ENCODE peak calls at places on chromosomes 5 and 9, in four cellular contexts. One of them, this sample, is unnamed.
A peak's percentile ranks its signal among the peaks of the same experiment; 100 is the strongest.

GRCh38 chr5:168312606-168313297 is 21.3 kb downstream of the WWC1 start:
- DNase-seq in WTC11: no peak
- DNase-seq in A549: no peak
- DNase-seq in HepG2: no peak
- DNase-seq in this sample: no peak

GRCh38 chr9:107284636-107285035 is 1.6 kb downstream of the RAD23B start:
- DNase-seq in A549: no peak
- DNase-seq in WTC11: no peak
- DNase-seq in HepG2: peak; percentile 75
- DNase-seq in this sample: no peak

GRCh38 chr5:96459313-96460109 is 26.5 kb upstream of the PCSK1 start:
- DNase-seq in WTC11: no peak
- DNase-seq in HepG2: no peak
- DNase-seq in A549: no peak
- DNase-seq in this sample: no peak

GRCh38 chr9:107786561-107786960 is 297.0 kb upstream of the KLF4 start:
- DNase-seq in A549: no peak
- DNase-seq in HepG2: no peak
- DNase-seq in WTC11: no peak
- DNase-seq in this sample: no peak

GRCh38 chr9:124390812-124391658 is 24.2 kb downstream of the PSMB7 start:
- DNase-seq in HepG2: peak; percentile 70
- DNase-seq in A549: peak; percentile 82
- DNase-seq in WTC11: no peak
- DNase-seq in this sample: peak; percentile 50

GRCh38 chr9:16062542-16063240 is 509.8 kb downstream of the CCDC171 start:
- DNase-seq in A549: peak; percentile 79
- DNase-seq in WTC11: no peak
- DNase-seq in HepG2: no peak
- DNase-seq in this sample: no peak

GRCh38 chr5:72369301-72370079 is 49.3 kb downstream of the PTCD2 start:
- DNase-seq in HepG2: no peak
- DNase-seq in A549: no peak
- DNase-seq in WTC11: no peak
- DNase-seq in this sample: no peak

GRCh38 chr5:93793159-93793781 is 51.9 kb upstream of the POU5F2 start:
- DNase-seq in HepG2: no peak
- DNase-seq in WTC11: no peak
- DNase-seq in A549: no peak
- DNase-seq in this sample: no peak

GRCh38 chr5:37685816-37686215 is 154.0 kb downstream of the GDNF start:
- DNase-seq in WTC11: no peak
- DNase-seq in A549: no peak
- DNase-seq in HepG2: no peak
- DNase-seq in this sample: no peak

GRCh38 chr5:175745212-175745611 is 87.3 kb downstream of the HRH2 start:
- DNase-seq in WTC11: no peak
- DNase-seq in A549: peak; percentile 54
- DNase-seq in HepG2: peak; percentile 50
- DNase-seq in this sample: no peak

GRCh38 chr9:129446828-129447550 is 173.9 kb downstream of the C9orf50 start:
- DNase-seq in WTC11: no peak
- DNase-seq in A549: no peak
- DNase-seq in HepG2: peak; percentile 31
- DNase-seq in this sample: peak; percentile 31

GRCh38 chr9:94907246-94907936 is 180.9 kb downstream of the AOPEP start:
- DNase-seq in WTC11: no peak
- DNase-seq in A549: peak; percentile 51
- DNase-seq in HepG2: no peak
- DNase-seq in this sample: no peak

GRCh38 chr9:97983524-97984187 is 515 bp downstream of the ANP32B start:
- DNase-seq in HepG2: no peak
- DNase-seq in A549: peak; percentile 59
- DNase-seq in WTC11: peak; percentile 30
- DNase-seq in this sample: peak; percentile 64

GRCh38 chr5:67203701-67204074 is 7.1 kb upstream of the CD180 start:
- DNase-seq in A549: no peak
- DNase-seq in WTC11: no peak
- DNase-seq in HepG2: no peak
- DNase-seq in this sample: no peak

GRCh38 chr5:10124287-10124686 is 125.4 kb downstream of the ATPSCKMT start:
- DNase-seq in WTC11: no peak
- DNase-seq in HepG2: no peak
- DNase-seq in A549: no peak
- DNase-seq in this sample: no peak

GRCh38 chr9:71830929-71831328 is 62.6 kb upstream of the CEMIP2 start:
- DNase-seq in WTC11: no peak
- DNase-seq in A549: no peak
- DNase-seq in HepG2: no peak
- DNase-seq in this sample: no peak

GRCh38 chr5:149257875-149258705 is 13.6 kb upstream of the AFAP1L1 start:
- DNase-seq in A549: no peak
- DNase-seq in HepG2: no peak
- DNase-seq in WTC11: no peak
- DNase-seq in this sample: no peak

GRCh38 chr9:110769667-110770066 is 101.1 kb downstream of the MUSK start:
- DNase-seq in A549: no peak
- DNase-seq in WTC11: no peak
- DNase-seq in HepG2: no peak
- DNase-seq in this sample: no peak

GRCh38 chr5:135482383-135482933 is 30.3 kb upstream of the TIFAB start:
- DNase-seq in WTC11: no peak
- DNase-seq in A549: no peak
- DNase-seq in HepG2: peak; percentile 94
- DNase-seq in this sample: peak; percentile 60
- TF ChIP-seq HMGXB4 in WTC11: no peak
- TF ChIP-seq HMGXB4 in A549: no peak
- TF ChIP-seq HMGXB4 in HepG2: no peak
- TF ChIP-seq HMGXB4 in this sample: no peak

GRCh38 chr5:123487298-123487697 is 24.7 kb upstream of the CSNK1G3 start:
- DNase-seq in HepG2: no peak
- DNase-seq in A549: no peak
- DNase-seq in WTC11: no peak
- DNase-seq in this sample: no peak
- TF ChIP-seq HMGXB4 in HepG2: no peak
- TF ChIP-seq HMGXB4 in A549: no peak
- TF ChIP-seq HMGXB4 in WTC11: no peak
- TF ChIP-seq HMGXB4 in this sample: no peak

DNA sequence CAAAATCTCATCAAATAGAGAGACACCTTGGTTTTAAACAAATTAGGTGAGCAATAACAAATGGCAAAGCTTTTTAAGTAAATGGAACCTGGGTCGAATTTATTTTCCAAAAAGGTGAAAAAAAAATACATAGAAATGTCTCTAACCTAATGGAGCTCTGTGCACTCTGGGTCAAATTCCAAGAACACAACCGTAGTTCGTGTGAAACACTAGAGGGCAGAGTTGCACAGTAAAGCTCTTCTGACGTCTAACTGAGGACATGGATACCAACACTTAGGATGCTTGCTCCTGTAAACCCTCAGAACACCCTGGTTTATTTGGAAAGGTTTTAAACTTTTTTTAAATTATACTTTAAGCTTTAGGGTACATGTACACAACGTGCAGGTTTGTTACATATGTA is 18.9 kb downstream of the MARCHF11 start:
- DNase-seq in WTC11: no peak
- DNase-seq in A549: peak; percentile 73
- DNase-seq in HepG2: peak; percentile 60
- DNase-seq in this sample: peak; percentile 61
- TF ChIP-seq HMGXB4 in WTC11: no peak
- TF ChIP-seq HMGXB4 in A549: no peak
- TF ChIP-seq HMGXB4 in HepG2: no peak
- TF ChIP-seq HMGXB4 in this sample: no peak

GRCh38 chr9:134441227-134442086 is 115.2 kb downstream of the RXRA start:
- DNase-seq in A549: no peak
- DNase-seq in HepG2: no peak
- DNase-seq in WTC11: no peak
- DNase-seq in this sample: no peak

GRCh38 chr9:134440636-134441226 is 114.5 kb downstream of the RXRA start:
- DNase-seq in HepG2: no peak
- DNase-seq in WTC11: no peak
- DNase-seq in A549: no peak
- DNase-seq in this sample: no peak

GRCh38 chr9:134443169-134444039 is 117.1 kb downstream of the RXRA start:
- DNase-seq in HepG2: peak; percentile 71
- DNase-seq in A549: peak; percentile 92
- DNase-seq in WTC11: peak; percentile 83
- DNase-seq in this sample: peak; percentile 82

GRCh38 chr9:134442486-134443168 is 116.4 kb downstream of the RXRA start:
- DNase-seq in A549: no peak
- DNase-seq in HepG2: no peak
- DNase-seq in WTC11: no peak
- DNase-seq in this sample: no peak

DNA sequence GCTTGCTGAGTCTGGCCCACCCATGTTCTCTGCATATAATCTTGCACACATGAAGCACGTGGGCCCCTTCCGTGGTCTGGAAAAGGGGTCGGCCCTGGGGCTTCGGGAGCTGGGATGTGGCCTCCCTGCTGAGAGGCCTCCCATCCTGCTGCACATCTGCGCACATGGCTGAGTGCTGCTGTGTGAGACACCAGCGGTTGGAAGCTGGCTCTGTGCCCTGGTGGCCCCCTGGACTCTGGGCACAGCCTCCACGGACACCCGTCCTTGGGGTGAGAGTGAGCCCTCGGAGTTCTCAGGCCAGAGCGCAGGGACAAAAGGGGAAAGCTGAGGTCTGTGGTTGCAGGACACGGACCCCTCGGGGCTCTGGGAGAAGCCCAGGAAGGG is 115.8 kb downstream of the RXRA start:
- DNase-seq in WTC11: no peak
- DNase-seq in HepG2: no peak
- DNase-seq in A549: no peak
- DNase-seq in this sample: no peak
- TF ChIP-seq HMGXB4 in WTC11: no peak
- TF ChIP-seq HMGXB4 in HepG2: no peak
- TF ChIP-seq HMGXB4 in A549: no peak
- TF ChIP-seq HMGXB4 in this sample: no peak

DNA sequence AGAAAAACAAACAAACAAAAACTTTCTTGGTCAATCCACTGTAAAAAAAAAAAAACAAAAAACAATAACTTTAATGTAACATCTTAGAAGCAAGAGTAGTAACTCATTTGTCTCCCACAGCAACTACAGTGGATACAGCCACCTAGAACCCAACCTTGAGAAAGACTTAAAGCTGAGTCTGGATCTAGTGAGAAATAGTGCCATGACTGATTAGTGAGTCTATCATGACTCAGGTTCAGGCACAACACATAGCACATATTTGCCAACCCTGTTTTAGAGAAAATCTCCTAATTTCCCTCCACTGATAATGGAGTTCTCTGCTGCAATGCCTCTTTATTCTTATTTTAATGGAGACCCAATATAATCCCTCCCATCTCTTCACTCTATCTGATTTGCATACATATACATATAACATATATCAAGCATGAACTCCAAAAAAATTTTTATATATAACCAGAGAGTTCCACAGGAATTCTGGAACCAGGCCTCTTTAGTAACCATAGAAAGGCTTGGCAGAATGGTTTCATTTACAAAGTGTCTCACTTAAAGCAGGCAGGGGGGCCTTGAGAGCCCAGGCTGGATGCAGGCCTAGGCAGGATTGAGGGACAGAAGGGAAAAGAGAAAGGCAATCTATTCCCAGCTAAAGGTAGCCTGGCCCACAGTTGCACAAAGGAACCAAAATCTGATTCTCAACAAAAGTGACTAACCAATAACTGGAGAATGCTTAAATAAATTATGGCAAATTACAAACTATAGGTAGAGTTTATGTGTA is 11.9 kb upstream of the NR4A3 start:
- DNase-seq in HepG2: no peak
- DNase-seq in A549: no peak
- DNase-seq in WTC11: no peak
- DNase-seq in this sample: no peak
- TF ChIP-seq HMGXB4 in HepG2: no peak
- TF ChIP-seq HMGXB4 in A549: no peak
- TF ChIP-seq HMGXB4 in WTC11: no peak
- TF ChIP-seq HMGXB4 in this sample: no peak

DNA sequence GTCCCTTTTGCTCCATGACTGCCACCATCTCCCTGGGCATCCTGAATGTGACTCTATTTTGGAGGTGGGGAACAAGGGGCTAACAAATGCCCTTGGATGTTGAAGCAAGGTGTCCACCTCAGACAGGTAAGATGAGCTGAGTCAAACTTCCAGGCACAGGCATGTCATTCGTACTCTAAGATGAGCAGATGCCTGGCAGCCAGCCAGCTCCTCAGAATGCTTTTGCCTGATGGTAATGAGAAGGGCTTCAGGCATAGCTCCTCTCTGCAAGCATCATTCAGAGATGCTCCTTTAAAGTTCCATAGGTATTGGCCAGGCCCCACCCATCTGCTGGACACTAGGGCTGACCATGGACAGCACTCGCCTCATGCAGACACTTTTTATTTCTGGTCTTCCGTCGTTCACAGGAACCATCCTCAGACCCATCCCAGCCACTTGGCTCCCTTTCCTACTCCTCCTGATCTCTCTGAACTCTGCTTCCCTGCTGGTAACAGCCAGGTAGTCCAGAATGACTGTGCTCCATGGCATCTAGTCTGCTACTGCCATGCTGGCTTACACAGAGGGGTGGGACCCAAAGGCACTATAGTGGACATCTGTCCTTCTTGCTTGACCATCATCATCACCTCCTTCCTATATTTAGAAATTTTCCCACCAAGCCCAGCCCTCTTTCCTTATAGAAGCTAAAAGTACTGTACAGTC is 118.8 kb downstream of the GLIS3 start:
- DNase-seq in HepG2: no peak
- DNase-seq in WTC11: no peak
- DNase-seq in A549: no peak
- DNase-seq in this sample: no peak
- TF ChIP-seq HMGXB4 in HepG2: no peak
- TF ChIP-seq HMGXB4 in WTC11: no peak
- TF ChIP-seq HMGXB4 in A549: no peak
- TF ChIP-seq HMGXB4 in this sample: no peak

GRCh38 chr5:33684760-33685159 is 207.0 kb downstream of the ADAMTS12 start:
- DNase-seq in A549: no peak
- DNase-seq in HepG2: no peak
- DNase-seq in WTC11: no peak
- DNase-seq in this sample: no peak

GRCh38 chr5:33690736-33691135 is 201.1 kb downstream of the ADAMTS12 start:
- DNase-seq in A549: no peak
- DNase-seq in HepG2: no peak
- DNase-seq in WTC11: no peak
- DNase-seq in this sample: no peak

GRCh38 chr5:33691846-33692245 is 199.9 kb downstream of the ADAMTS12 start:
- DNase-seq in HepG2: no peak
- DNase-seq in A549: no peak
- DNase-seq in WTC11: no peak
- DNase-seq in this sample: no peak

GRCh38 chr5:33685873-33686550 is 205.8 kb downstream of the ADAMTS12 start:
- DNase-seq in WTC11: peak; percentile 17
- DNase-seq in A549: no peak
- DNase-seq in HepG2: no peak
- DNase-seq in this sample: no peak

GRCh38 chr5:33688041-33688980 is 203.5 kb downstream of the ADAMTS12 start:
- DNase-seq in A549: no peak
- DNase-seq in WTC11: no peak
- DNase-seq in HepG2: no peak
- DNase-seq in this sample: no peak
- TF ChIP-seq HMGXB4 in A549: no peak
- TF ChIP-seq HMGXB4 in WTC11: no peak
- TF ChIP-seq HMGXB4 in HepG2: no peak
- TF ChIP-seq HMGXB4 in this sample: no peak

GRCh38 chr9:23945897-23946296 is 119.9 kb upstream of the ELAVL2 start:
- DNase-seq in WTC11: no peak
- DNase-seq in A549: no peak
- DNase-seq in HepG2: no peak
- DNase-seq in this sample: no peak
- TF ChIP-seq HMGXB4 in WTC11: no peak
- TF ChIP-seq HMGXB4 in A549: no peak
- TF ChIP-seq HMGXB4 in HepG2: no peak
- TF ChIP-seq HMGXB4 in this sample: no peak